ENCODE peak calls at places on chromosomes 3 and 15, in seven cellular contexts. D, M, E, X, S, P and J are unnamed samples. For H3K4me1, the result is how much of the 10 kb centered on the place peaks cover.

GRCh38 chr3:88572450-88572849 is 422.7 kb downstream of the C3orf38 start:
- DNase-seq in D (no peak), M (no peak), E (no peak), X (no peak), S (no peak), P (no peak), J (no peak)

GRCh38 chr3:122383915-122384697 is at the start of gene FAM162A:
- DNase-seq in D (peak), M (peak), E (peak), X (peak), S (peak), P (peak), J (peak)

GRCh38 chr15:88605507-88606436 is 15.4 kb upstream of the AEN start:
- DNase-seq in D (no peak), M (no peak), E (no peak), X (peak), S (peak), P (no peak), J (peak)

GRCh38 chr3:60742606-60743145 is 508.6 kb downstream of the FHIT start:
- DNase-seq in D (no peak), M (no peak), E (peak), X (peak), S (no peak), P (no peak), J (no peak)

GRCh38 chr15:42275780-42276395 is 2.7 kb upstream of the TMEM87A start:
- DNase-seq in D (no peak), M (no peak), E (peak), X (no peak), S (no peak), P (no peak), J (no peak)

GRCh38 chr15:96354731-96355560 is 24.4 kb downstream of the NR2F2 start:
- DNase-seq in D (no peak), M (no peak), E (peak), X (no peak), S (no peak), P (no peak), J (no peak)

GRCh38 chr3:108511055-108511454 is 659 bp upstream of the MYH15 start:
- DNase-seq in D (no peak), M (no peak), E (no peak), X (no peak), S (no peak), P (no peak), J (no peak)

GRCh38 chr3:141231923-141232861 is 567 bp downstream of the PXYLP1 start:
- DNase-seq in D (peak), M (no peak), E (no peak), X (peak), S (no peak), P (peak), J (peak)

GRCh38 chr15:32657198-32657886 is 15.8 kb downstream of the SCG5 start:
- DNase-seq in D (no peak), M (no peak), E (no peak), X (peak), S (no peak), P (no peak), J (no peak)

GRCh38 chr3:17154941-17155340 is 270.2 kb downstream of the PLCL2 start:
- DNase-seq in D (no peak), M (no peak), E (no peak), X (no peak), S (no peak), P (no peak), J (no peak)

GRCh38 chr15:63439536-63440264 is 58.1 kb upstream of the CA12 start:
- DNase-seq in D (no peak), M (no peak), E (no peak), X (no peak), S (peak), P (no peak), J (no peak)

GRCh38 chr3:64278631-64279030 is 53.4 kb upstream of the PRICKLE2 start:
- DNase-seq in D (no peak), M (no peak), E (no peak), X (no peak), S (no peak), P (no peak), J (no peak)

GRCh38 chr3:170357176-170357919 is at the start of gene SKIL:
- DNase-seq in D (peak), M (peak), E (peak), X (peak), S (peak), P (peak), J (peak)
- TF ChIP-seq CTCF in D (no peak), M (no peak), E (peak), X (no peak), S (no peak), P (no peak), J (no peak)

DNA sequence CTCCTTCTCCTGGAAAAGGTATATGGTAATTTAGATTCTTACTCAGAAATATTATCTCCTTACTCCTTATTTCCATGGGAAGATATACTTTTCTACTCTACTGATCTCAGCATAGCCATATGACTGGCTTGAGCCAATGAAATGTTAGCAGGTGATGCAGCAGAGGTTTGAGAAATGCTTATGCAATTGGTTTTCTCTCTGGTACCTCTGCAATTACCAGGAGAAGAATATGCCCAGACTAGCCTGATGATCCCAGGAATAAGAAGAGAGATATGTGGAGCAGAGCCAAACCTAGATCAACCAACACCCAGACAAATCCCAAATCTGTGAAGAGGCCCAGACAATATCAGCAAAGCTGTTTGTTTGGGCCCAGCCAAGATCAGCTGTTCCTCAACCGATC is 33.2 kb upstream of the CAPN7 start:
- DNase-seq in D (no peak), M (no peak), E (no peak), X (no peak), S (no peak), P (no peak), J (no peak)
- H3K4me1 ChIP-seq in D (under half), M (under half), E (half or more), X (under half), S (under half), P (under half), J (under half)

GRCh38 chr3:143637133-143637532 is 211.1 kb downstream of the SLC9A9 start:
- DNase-seq in D (no peak), M (no peak), E (no peak), X (no peak), S (no peak), P (no peak), J (no peak)

GRCh38 chr3:143633816-143634215 is 214.5 kb downstream of the SLC9A9 start:
- DNase-seq in D (no peak), M (no peak), E (no peak), X (no peak), S (no peak), P (no peak), J (no peak)

GRCh38 chr3:143634427-143634826 is 213.8 kb downstream of the SLC9A9 start:
- DNase-seq in D (no peak), M (no peak), E (no peak), X (no peak), S (no peak), P (no peak), J (no peak)

GRCh38 chr3:143629726-143630125 is 218.5 kb downstream of the SLC9A9 start:
- DNase-seq in D (no peak), M (no peak), E (no peak), X (no peak), S (no peak), P (no peak), J (no peak)

GRCh38 chr3:143634991-143635390 is 213.3 kb downstream of the SLC9A9 start:
- DNase-seq in D (no peak), M (no peak), E (no peak), X (peak), S (no peak), P (peak), J (peak)
- TF ChIP-seq CTCF in D (no peak), M (no peak), E (no peak), X (no peak), S (no peak), P (no peak), J (no peak)

GRCh38 chr3:37986479-37987314 is 3.9 kb upstream of the VILL start:
- DNase-seq in D (peak), M (no peak), E (peak), X (peak), S (no peak), P (peak), J (peak)
- H3K4me1 ChIP-seq in D (under half), M (under half), E (half or more), X (under half), S (under half), P (under half), J (under half)

GRCh38 chr15:67832031-67832551 is 6.8 kb downstream of the SKOR1 start:
- DNase-seq in D (peak), M (no peak), E (no peak), X (no peak), S (peak), P (no peak), J (no peak)
- TF ChIP-seq CTCF in D (no peak), M (peak), E (peak), X (no peak), S (peak), P (no peak), J (peak)

DNA sequence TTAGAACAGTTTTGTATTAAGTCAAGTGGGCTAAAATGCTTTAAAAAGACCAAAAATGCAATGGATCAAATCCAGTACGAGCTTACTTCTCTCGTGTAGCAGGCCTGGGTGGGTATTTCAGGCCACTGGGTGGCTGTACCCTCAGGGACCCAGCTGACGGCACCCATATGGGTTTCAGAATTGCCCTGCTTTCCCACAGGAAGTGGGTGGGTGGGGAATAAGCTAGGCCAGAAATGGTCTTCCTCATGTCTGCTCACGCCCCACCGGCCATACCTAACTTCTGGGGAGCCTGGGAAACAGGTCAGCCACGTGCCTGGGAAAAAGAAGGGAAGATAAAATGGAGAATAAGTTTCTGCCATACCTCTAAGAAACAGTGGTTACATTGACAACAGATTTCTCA is 20.3 kb downstream of the GPR160 start:
- DNase-seq in D (no peak), M (no peak), E (no peak), X (no peak), S (no peak), P (peak), J (no peak)
- H3K4me1 ChIP-seq in D (under half), M (under half), E (under half), X (under half), S (under half), P (under half), J (under half)

DNA sequence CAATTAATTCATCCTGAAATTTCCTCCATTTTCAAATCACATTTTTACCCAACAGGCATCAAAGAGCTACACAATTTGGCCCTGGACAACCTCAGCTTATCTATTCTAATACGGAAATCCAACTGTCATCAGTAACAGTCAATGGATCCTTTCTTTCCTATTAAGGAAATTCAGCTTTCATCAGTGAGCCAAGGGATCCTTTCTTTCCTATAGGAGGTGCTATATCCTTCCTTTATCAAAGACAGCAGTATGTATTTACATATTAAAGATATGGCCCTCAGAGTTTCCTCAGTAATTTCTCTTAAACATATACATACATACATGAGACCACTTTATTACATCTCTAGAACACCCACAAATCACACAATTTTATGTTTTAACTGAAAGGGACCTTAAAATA is 10.1 kb downstream of the DHX36 start:
- DNase-seq in D (no peak), M (no peak), E (no peak), X (no peak), S (no peak), P (no peak), J (no peak)
- TF ChIP-seq CTCF in D (no peak), M (no peak), E (no peak), X (no peak), S (no peak), P (no peak), J (no peak)

GRCh38 chr15:45796433-45796832 is 161.6 kb downstream of the SQOR start:
- DNase-seq in D (no peak), M (no peak), E (no peak), X (no peak), S (no peak), P (no peak), J (no peak)

GRCh38 chr15:45790325-45790943 is 155.6 kb downstream of the SQOR start:
- DNase-seq in D (no peak), M (peak), E (peak), X (peak), S (peak), P (peak), J (no peak)

GRCh38 chr15:45795487-45796069 is 160.7 kb downstream of the SQOR start:
- DNase-seq in D (no peak), M (peak), E (peak), X (peak), S (peak), P (peak), J (no peak)

GRCh38 chr15:45794304-45794703 is 159.5 kb downstream of the SQOR start:
- DNase-seq in D (no peak), M (no peak), E (no peak), X (no peak), S (no peak), P (no peak), J (no peak)

DNA sequence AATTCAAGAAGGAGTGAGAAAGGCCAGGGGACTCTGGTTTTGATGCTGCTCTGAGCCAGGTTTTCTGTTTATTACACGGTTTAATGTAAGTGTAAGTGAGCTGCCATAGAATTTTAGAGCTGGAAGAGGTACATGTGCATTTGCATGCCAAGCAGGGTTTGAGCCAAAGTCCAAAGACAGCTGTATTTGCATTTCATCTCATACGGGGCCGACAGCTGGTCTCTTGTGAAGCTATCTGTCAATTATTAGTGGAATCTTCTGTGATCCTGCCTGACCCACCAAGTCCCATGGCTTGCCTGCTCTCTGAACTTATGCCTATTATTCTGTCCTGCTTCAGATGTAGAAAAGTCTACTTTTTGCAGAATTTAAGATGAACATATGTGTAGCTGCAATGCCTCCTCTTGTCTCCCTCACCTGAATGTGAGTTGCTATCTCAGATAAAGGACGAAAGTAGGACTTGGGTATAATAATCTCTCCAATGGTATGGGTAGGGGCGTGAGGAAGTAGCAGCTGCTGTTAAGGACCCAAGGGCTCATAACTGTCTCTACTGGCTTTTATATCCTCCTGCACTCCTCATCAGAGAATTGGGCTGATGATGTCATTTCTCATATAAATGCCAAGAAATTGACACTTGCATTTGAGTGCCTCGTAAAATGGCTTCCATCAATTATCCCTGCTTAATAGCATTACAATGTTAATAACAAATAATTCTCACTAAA is 160.1 kb downstream of the SQOR start:
- DNase-seq in D (no peak), M (no peak), E (peak), X (no peak), S (no peak), P (no peak), J (no peak)
- H3K4me1 ChIP-seq in D (under half), M (under half), E (under half), X (under half), S (under half), P (under half), J (under half)

DNA sequence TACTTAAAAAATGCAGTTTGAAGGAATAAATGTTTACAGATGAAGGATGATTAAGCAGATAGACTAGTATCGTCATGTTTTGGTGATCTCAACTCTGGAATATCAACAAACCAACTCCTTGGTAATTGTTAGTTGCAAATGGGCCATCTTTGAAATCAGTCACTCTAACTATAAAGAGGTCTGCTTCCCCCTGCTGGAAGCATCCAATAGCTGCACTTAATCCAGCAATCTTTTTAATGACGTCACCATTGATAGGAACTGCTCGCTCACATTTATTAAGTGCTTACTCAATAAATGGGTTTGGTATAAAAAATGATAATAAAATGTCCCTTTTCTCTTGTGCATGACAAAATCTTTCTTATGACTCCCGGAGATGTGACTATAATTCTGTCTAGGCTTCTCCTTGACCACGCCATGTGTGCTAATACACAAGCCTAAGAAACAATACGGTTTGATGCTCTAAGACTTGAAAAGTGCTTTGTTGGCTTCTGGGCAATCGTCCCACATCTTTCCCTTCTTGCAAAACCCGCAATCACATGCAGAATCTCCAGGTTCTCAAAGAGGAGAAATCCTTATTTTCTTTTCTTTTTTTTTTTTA is 227.6 kb upstream of the POU1F1 start:
- DNase-seq in D (no peak), M (peak), E (peak), X (peak), S (peak), P (peak), J (no peak)
- TF ChIP-seq CTCF in D (peak), M (peak), E (peak), X (peak), S (peak), P (peak), J (peak)